ENCODE peak calls at places on chromosomes 5 and 9, in four cellular contexts. L, Y, S and I are unnamed samples.
A peak's percentile ranks its signal among the peaks of the same experiment; 100 is the strongest.

GRCh38 chr9:35958104-35958825 is at the start of gene OR2S2:
- DNase-seq in S (no peak), L (no peak), Y (no peak), I (no peak)

GRCh38 chr5:68305223-68305865 is 89.8 kb downstream of the PIK3R1 start:
- DNase-seq in L (no peak), S (no peak), Y (no peak), I (no peak)

GRCh38 chr9:100379862-100380261 is 27.1 kb upstream of the TEX10 start:
- DNase-seq in Y (no peak), S (no peak), L (no peak), I (no peak)

GRCh38 chr9:95508242-95508967 is 8.4 kb downstream of the PTCH1 start:
- DNase-seq in S (no peak), L (no peak), Y (no peak), I (no peak)

GRCh38 chr5:126002222-126002897 is 420.8 kb upstream of the GRAMD2B start:
- DNase-seq in S (peak; percentile 43), L (no peak), Y (peak; percentile 73), I (no peak)

GRCh38 chr5:67817652-67818051 is 397.9 kb upstream of the PIK3R1 start:
- DNase-seq in Y (no peak), L (no peak), S (no peak), I (no peak)

GRCh38 chr5:143106175-143106574 is 297.3 kb downstream of the NR3C1 start:
- DNase-seq in Y (no peak), L (no peak), S (no peak), I (no peak)

GRCh38 chr5:128349044-128349629 is 188.9 kb downstream of the FBN2 start:
- DNase-seq in L (no peak), Y (no peak), S (no peak), I (no peak)

GRCh38 chr9:125897481-125897880 is 150.3 kb downstream of the PBX3 start:
- DNase-seq in S (no peak), L (no peak), Y (no peak), I (no peak)

GRCh38 chr5:162119801-162120200 is 52.2 kb downstream of the GABRG2 start:
- DNase-seq in L (no peak), Y (no peak), S (no peak), I (no peak)

GRCh38 chr5:90506221-90506620 is 23.2 kb downstream of the LYSMD3 start:
- DNase-seq in S (no peak), Y (no peak), L (no peak), I (no peak)

GRCh38 chr5:179268399-179268952 is 76.8 kb downstream of the ADAMTS2 start:
- DNase-seq in L (no peak), Y (no peak), S (peak; percentile 3), I (no peak)

GRCh38 chr9:592225-592624 is 249.3 kb upstream of the DMRT1 start:
- DNase-seq in Y (no peak), L (no peak), S (no peak), I (no peak)
- H3K27ac ChIP-seq in Y (peak overlapping the region; percentile 85), L (no peak overlapping the region), S (no peak overlapping the region), I (no peak overlapping the region)

DNA sequence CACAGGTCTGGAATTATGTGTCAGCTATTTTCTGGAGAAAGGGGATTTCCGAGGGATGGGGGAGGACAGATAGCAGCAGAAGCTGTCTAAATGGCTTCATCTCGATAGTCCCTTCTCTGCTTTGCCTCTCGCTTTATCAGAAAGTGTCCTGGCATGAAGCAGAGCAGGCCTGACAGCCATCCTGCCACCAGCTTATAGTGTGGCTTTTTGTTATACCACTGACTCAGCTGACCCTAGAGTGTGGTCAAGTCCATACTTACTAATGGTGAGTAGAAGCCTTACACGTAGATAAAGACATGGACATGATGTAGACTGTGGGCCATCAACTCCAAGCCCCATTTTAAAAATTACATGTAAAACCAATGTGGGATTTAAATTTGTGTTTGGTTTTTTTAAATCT is 50.0 kb downstream of the RCL1 start:
- DNase-seq in L (no peak), Y (no peak), S (no peak), I (no peak)
- H3K36me3 ChIP-seq in L (peaks cover 38% of the 10 kb centered on the region), Y (peaks cover 20% of the 10 kb centered on the region), S (no peaks in the 10 kb centered on the region), I (peaks cover 11% of the 10 kb centered on the region)

GRCh38 chr9:134366223-134367031 is 40.2 kb downstream of the RXRA start:
- DNase-seq in Y (peak; percentile 95), L (no peak), S (peak; percentile 93), I (no peak)

GRCh38 chr9:134368571-134368970 is 42.3 kb downstream of the RXRA start:
- DNase-seq in Y (no peak), L (no peak), S (no peak), I (no peak)

GRCh38 chr9:134365791-134366222 is 39.6 kb downstream of the RXRA start:
- DNase-seq in S (peak; percentile 72), L (no peak), Y (peak; percentile 74), I (no peak)

GRCh38 chr9:134367796-134368490 is 41.7 kb downstream of the RXRA start:
- DNase-seq in S (no peak), Y (no peak), L (no peak), I (no peak)

GRCh38 chr9:134367061-134367460 is 40.8 kb downstream of the RXRA start:
- DNase-seq in L (no peak), Y (no peak), S (no peak), I (no peak)
- H3K27ac ChIP-seq in L (no peak overlapping the region), Y (peak overlapping the region; percentile 91), S (peak overlapping the region; percentile 81), I (no peak overlapping the region)

GRCh38 chr5:178232124-178232919 is at the start of gene PHYKPL:
- DNase-seq in Y (peak; percentile 68), S (peak; percentile 35), L (peak; percentile 66), I (peak; percentile 83)
- H3K36me3 ChIP-seq in Y (peaks cover 35% of the 10 kb centered on the region), S (no peaks in the 10 kb centered on the region), L (peaks cover 32% of the 10 kb centered on the region), I (peaks cover 21% of the 10 kb centered on the region)

GRCh38 chr9:130026583-130027427 is 16.2 kb downstream of the FNBP1 start:
- DNase-seq in Y (no peak), S (no peak), L (no peak), I (no peak)
- H3K27ac ChIP-seq in Y (no peak overlapping the region), S (no peak overlapping the region), L (peak overlapping the region; percentile 91), I (no peak overlapping the region)

DNA sequence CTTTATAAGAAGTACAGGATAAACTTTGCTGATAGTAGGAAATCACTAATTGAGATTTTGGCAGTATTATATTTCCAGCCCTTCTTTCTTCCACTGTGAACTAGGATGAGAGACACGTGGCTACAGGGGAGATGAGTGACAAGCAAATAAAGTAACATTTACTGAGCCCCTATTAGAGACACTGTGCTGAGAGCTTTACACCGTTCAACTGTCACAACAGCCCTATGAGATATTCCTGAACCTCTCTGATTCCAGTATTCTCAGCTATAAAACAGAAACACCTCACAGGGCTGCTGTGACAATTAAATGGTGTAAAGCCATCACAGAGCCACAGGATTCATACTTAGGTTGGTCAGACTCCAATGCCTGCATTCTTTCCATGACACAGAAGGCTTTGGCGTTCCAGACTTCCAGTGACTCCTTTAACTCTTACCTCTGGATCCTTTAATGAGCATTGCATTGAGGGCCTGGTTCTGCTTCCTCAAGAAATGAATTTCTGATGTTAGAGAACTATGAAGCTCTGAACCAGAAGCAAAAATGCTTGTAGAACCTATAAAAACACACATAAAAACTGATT is 169.0 kb downstream of the CDK5RAP2 start:
- DNase-seq in S (no peak), Y (no peak), L (no peak), I (no peak)
- H3K36me3 ChIP-seq in S (peaks cover 20% of the 10 kb centered on the region), Y (peaks cover 33% of the 10 kb centered on the region), L (peaks cover 75% of the 10 kb centered on the region), I (peaks cover 56% of the 10 kb centered on the region)

DNA sequence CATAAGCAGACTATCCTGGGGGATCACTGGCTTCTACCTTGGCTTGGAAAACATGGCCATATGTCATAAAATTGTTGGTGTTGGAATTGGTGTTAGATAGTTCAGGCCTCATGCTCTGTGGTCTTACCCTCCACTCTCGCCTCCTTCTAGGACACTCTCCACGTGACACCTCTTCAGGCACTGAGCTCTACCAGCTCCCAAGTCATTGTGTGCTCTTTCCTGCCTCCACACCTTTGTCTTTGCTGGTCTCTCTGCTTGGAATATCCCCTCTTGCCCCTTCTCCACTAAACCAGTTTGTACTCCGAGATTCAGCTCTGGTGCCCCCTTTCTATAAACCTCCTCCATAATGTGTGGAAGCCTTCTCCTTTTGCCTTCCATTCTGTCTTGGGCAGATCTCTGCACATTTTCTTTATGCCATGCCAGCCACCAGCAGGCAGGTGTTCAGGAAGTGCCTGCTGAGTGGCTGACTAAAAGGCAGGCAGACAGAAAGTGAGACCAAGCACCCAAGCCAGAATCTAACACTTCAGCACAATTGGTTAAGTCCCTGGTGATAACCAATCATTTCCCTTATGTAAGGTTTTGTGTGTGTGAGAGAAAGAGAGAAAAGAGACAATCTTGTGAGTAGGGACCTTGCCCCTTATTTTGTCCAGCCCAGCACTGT is 37.7 kb downstream of the SAR1B start:
- DNase-seq in S (no peak), L (no peak), Y (no peak), I (no peak)
- H3K27ac ChIP-seq in S (no peak overlapping the region), L (no peak overlapping the region), Y (peak overlapping the region; percentile 80), I (no peak overlapping the region)

GRCh38 chr9:2215941-2216441 is 200.8 kb downstream of the SMARCA2 start:
- DNase-seq in S (no peak), Y (no peak), L (no peak), I (no peak)
- H3K36me3 ChIP-seq in S (no peaks in the 10 kb centered on the region), Y (no peaks in the 10 kb centered on the region), L (no peaks in the 10 kb centered on the region), I (no peaks in the 10 kb centered on the region)

GRCh38 chr5:173279166-173279565 is 44.2 kb upstream of the NKX2-5 start:
- DNase-seq in L (no peak), Y (no peak), S (no peak), I (no peak)

GRCh38 chr5:173278172-173278571 is 43.2 kb upstream of the NKX2-5 start:
- DNase-seq in L (no peak), S (no peak), Y (peak; percentile 78), I (no peak)

GRCh38 chr5:173274771-173275170 is 39.8 kb upstream of the NKX2-5 start:
- DNase-seq in Y (no peak), S (no peak), L (no peak), I (no peak)

GRCh38 chr5:173281910-173282309 is 46.3 kb downstream of the STC2 start:
- DNase-seq in S (no peak), L (no peak), Y (no peak), I (no peak)

DNA sequence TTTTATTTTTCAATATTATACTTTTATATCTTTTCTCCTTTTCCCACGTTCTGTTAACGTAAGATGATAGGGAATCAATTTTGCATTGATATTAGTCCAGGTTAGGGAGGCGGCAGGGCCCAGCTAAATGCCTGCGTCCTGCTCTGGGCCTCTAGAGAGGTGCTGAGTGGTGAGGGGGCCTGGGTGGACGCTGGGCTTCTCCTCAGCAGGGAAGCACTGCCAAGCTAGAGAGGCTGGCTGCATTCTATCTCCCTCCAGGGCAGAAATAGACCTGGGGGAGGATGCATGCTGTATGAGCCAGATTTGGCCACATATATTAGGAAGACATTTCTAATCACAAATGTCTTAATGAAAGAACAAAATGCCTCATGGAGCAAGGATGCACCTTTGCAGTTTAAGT is 43.6 kb upstream of the NKX2-5 start:
- DNase-seq in Y (no peak), L (no peak), S (no peak), I (no peak)
- H3K27ac ChIP-seq in Y (peak overlapping the region; percentile 89), L (no peak overlapping the region), S (no peak overlapping the region), I (no peak overlapping the region)

GRCh38 chr5:112914584-112914983 is 7.4 kb downstream of the REEP5 start:
- DNase-seq in S (no peak), Y (no peak), L (no peak), I (no peak)
- H3K36me3 ChIP-seq in S (no peaks in the 10 kb centered on the region), Y (peaks cover 18% of the 10 kb centered on the region), L (peaks cover 30% of the 10 kb centered on the region), I (peaks cover 19% of the 10 kb centered on the region)